ENCODE peak calls at places on chromosomes 5 and 9, in seven cellular contexts. K is CD4-positive, CD25-positive, alpha-beta regulatory T cell; T is PC-9; S is colonic mucosa; P is body of pancreas; V is kidney; M is CD8-positive, alpha-beta T cell. Q is an unnamed sample.

GRCh38 chr5:56085205-56085604 is 90.4 kb upstream of the IL6ST start:
- DNase-seq in P (no peak), K (no peak), T (no peak), S (no peak), V (no peak), M (no peak), Q (no peak)

GRCh38 chr9:4904322-4905134 is 80.5 kb upstream of the JAK2 start:
- DNase-seq in S (no peak), M (no peak), T (no peak), P (no peak), V (no peak), K (no peak), Q (no peak)

GRCh38 chr5:173327084-173327947 is 898 bp downstream of the STC2 start:
- DNase-seq in V (no peak), S (no peak), T (peak; percentile 31), P (peak; percentile 46), K (no peak), M (no peak), Q (no peak)

GRCh38 chr5:37197340-37198050 is 51.7 kb downstream of the CPLANE1 start:
- DNase-seq in V (no peak), M (no peak), K (peak; percentile 19), S (no peak), P (no peak), T (no peak), Q (peak; percentile 47)

GRCh38 chr9:134326754-134327526 is 685 bp downstream of the RXRA start:
- DNase-seq in M (no peak), T (peak; percentile 29), K (no peak), P (no peak), S (peak; percentile 18), V (peak; percentile 85), Q (no peak)

GRCh38 chr5:16690243-16690839 is 73.5 kb upstream of the RETREG1 start:
- DNase-seq in P (peak; percentile 36), S (peak; percentile 38), V (no peak), T (peak; percentile 66), M (no peak), K (no peak), Q (peak; percentile 80)

GRCh38 chr9:929719-930118 is 46.7 kb upstream of the DMRT3 start:
- DNase-seq in S (no peak), V (no peak), M (no peak), K (no peak), P (no peak), T (no peak), Q (no peak)

GRCh38 chr5:90133941-90134340 is 275.6 kb downstream of the CETN3 start:
- DNase-seq in T (no peak), V (no peak), P (no peak), K (no peak), M (no peak), S (no peak), Q (no peak)

GRCh38 chr9:87557996-87558395 is 60.3 kb downstream of the DAPK1 start:
- DNase-seq in K (no peak), P (peak; percentile 57), T (no peak), S (no peak), M (no peak), V (no peak), Q (no peak)

GRCh38 chr5:82386576-82386975 is 108.4 kb upstream of the RPS23 start:
- DNase-seq in P (no peak), V (no peak), M (no peak), S (no peak), T (no peak), K (no peak), Q (no peak)

GRCh38 chr9:129823934-129824601 is at the start of gene TOR1A:
- DNase-seq in P (peak; percentile 96), S (peak; percentile 96), M (peak; percentile 88), V (peak; percentile 97), T (peak; percentile 95), K (peak; percentile 90), Q (peak; percentile 96)

GRCh38 chr5:20601678-20602100 is 613.7 kb upstream of the CDH18 start:
- DNase-seq in V (no peak), K (no peak), S (no peak), T (peak; percentile 16), P (no peak), M (no peak), Q (no peak)

GRCh38 chr5:96881511-96882115 is 5.3 kb downstream of the ERAP2 start:
- DNase-seq in K (no peak), P (no peak), V (no peak), S (no peak), T (no peak), M (no peak), Q (no peak)

GRCh38 chr5:10695055-10695649 is 65.9 kb downstream of the DAP start:
- DNase-seq in P (peak; percentile 88), T (peak; percentile 93), V (peak; percentile 90), K (no peak), S (peak; percentile 67), M (no peak), Q (peak; percentile 88)

GRCh38 chr9:17394868-17395488 is 183.9 kb upstream of the SH3GL2 start:
- DNase-seq in S (no peak), T (no peak), P (no peak), K (no peak), V (no peak), M (no peak), Q (peak; percentile 68)

GRCh38 chr5:67290620-67291019 is 94.0 kb upstream of the CD180 start:
- DNase-seq in S (no peak), M (no peak), T (no peak), P (no peak), V (no peak), K (no peak), Q (no peak)

GRCh38 chr5:71839049-71839834 is 120.2 kb downstream of the CARTPT start:
- DNase-seq in S (no peak), T (no peak), M (no peak), K (no peak), V (no peak), P (no peak), Q (no peak)

GRCh38 chr9:96088510-96088909 is 213.0 kb downstream of the ERCC6L2 start:
- DNase-seq in M (no peak), K (no peak), T (no peak), V (no peak), P (no peak), S (no peak), Q (no peak)

GRCh38 chr9:136554870-136555269 is 9.0 kb upstream of the NOTCH1 start:
- DNase-seq in T (no peak), V (no peak), S (no peak), P (no peak), M (no peak), K (no peak), Q (no peak)

GRCh38 chr5:124736111-124736813 is 10.2 kb downstream of the ZNF608 start:
- DNase-seq in P (peak; percentile 30), S (no peak), M (no peak), T (no peak), K (no peak), V (no peak), Q (no peak)

GRCh38 chr5:124736814-124737186 is 9.6 kb downstream of the ZNF608 start:
- DNase-seq in T (no peak), M (no peak), K (no peak), S (no peak), P (no peak), V (no peak), Q (no peak)

GRCh38 chr5:124732891-124733670 is 13.4 kb downstream of the ZNF608 start:
- DNase-seq in P (no peak), K (no peak), T (no peak), S (no peak), V (no peak), M (no peak), Q (no peak)

GRCh38 chr5:124734574-124735168 is 11.8 kb downstream of the ZNF608 start:
- DNase-seq in V (no peak), P (no peak), M (no peak), S (no peak), T (no peak), K (no peak), Q (no peak)

DNA sequence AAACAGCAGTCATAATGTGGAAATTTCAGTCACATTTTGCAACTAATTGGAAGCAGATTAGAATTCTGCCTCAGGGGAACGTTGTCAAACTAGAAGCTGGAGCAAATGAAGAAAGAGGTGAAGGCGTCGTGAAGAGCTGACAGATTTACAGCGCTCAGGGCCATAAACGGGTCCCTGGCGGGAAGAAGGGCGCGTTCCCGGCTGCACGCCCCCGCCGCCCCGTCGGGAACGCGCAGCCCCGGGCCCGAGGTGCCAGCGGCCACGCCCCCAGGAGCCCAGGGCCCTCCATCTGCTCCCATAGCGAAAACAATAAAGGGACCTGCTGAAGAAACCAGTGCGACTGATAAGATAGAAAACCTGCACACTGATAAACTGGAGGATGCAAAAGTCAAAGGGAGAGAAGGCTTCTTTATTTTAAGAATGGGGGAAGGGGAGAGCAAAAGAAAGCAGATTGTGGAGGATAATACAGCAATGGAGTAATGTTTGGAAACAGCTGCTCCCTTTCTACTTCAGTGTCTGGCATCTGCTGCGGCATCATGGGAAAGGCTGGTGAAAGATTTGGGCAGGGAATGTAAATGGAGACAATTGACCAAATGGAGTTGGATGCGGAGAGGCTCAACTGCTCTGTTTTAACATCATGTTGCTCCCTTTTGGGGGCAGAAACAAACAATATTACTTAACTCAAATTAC is 11.1 kb downstream of the ZNF608 start:
- DNase-seq in T (no peak), P (no peak), K (no peak), V (no peak), M (no peak), S (peak; percentile 68), Q (no peak)
- H3K27ac ChIP-seq in T (no peak overlapping the region), P (peak overlapping the region; percentile 51), K (no peak overlapping the region), V (no peak overlapping the region), M (no peak overlapping the region), S (peak overlapping the region; percentile 60), Q (no peak overlapping the region)

DNA sequence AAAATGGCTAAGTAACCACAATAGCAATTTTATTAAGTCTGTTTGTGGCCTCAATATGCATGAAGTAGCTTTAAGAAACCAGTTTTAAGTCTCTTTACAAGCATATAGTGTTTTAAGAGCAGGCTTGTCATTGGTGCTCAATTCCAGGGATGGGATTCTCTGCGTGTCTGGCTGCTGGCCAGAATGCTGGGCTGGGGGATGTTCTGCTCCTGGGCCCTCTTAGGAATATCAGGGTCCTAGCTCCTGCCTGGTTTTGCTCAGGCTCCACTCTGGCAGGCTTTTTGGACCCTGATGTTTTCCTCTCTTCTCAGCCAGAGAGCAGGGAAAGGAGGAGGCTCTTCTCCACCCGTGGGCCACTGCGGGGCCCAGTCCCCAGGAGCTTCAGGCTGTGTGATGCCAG is 127.2 kb downstream of the PDE8B start:
- DNase-seq in M (no peak), V (no peak), P (no peak), K (no peak), T (no peak), S (no peak), Q (no peak)
- H3K27ac ChIP-seq in M (no peak overlapping the region), V (no peak overlapping the region), P (no peak overlapping the region), K (no peak overlapping the region), T (no peak overlapping the region), S (no peak overlapping the region), Q (no peak overlapping the region)

GRCh38 chr9:33029106-33029788 is 4.2 kb downstream of the DNAJA1 start:
- DNase-seq in S (no peak), K (no peak), T (no peak), V (no peak), P (no peak), M (no peak), Q (no peak)
- H3K27ac ChIP-seq in S (no peak overlapping the region), K (peak overlapping the region; percentile 18), T (peak overlapping the region; percentile 26), V (no peak overlapping the region), P (peak overlapping the region; percentile 60), M (no peak overlapping the region), Q (no peak overlapping the region)

GRCh38 chr5:61322738-61323429 is 9.2 kb upstream of the ZSWIM6 start:
- DNase-seq in T (no peak), K (no peak), M (no peak), P (no peak), S (peak; percentile 78), V (peak; percentile 71), Q (no peak)
- H3K27ac ChIP-seq in T (peak overlapping the region; percentile 59), K (no peak overlapping the region), M (no peak overlapping the region), P (no peak overlapping the region), S (peak overlapping the region; percentile 61), V (no peak overlapping the region), Q (no peak overlapping the region)

Q was measured in Karpas-422.